ENCODE peak calls at places on chromosomes 1 and 21, in seven cellular contexts. One of them, this sample, is unnamed.

GRCh38 chr1:184028854-184029623 is 8.5 kb downstream of the COLGALT2 start:
- DNase-seq in HFFc6: no peak
- DNase-seq in WTC11: no peak
- DNase-seq in testis: peak
- DNase-seq in adrenal gland: peak
- DNase-seq in bronchial epithelial cell: no peak
- DNase-seq in body of pancreas: peak
- DNase-seq in this sample: peak

GRCh38 chr1:101203812-101204540 is 32.8 kb upstream of the S1PR1 start:
- DNase-seq in HFFc6: peak
- DNase-seq in WTC11: no peak
- DNase-seq in testis: no peak
- DNase-seq in adrenal gland: peak
- DNase-seq in bronchial epithelial cell: peak
- DNase-seq in body of pancreas: no peak
- DNase-seq in this sample: no peak

GRCh38 chr1:86200901-86201300 is 44.3 kb upstream of the COL24A1 start:
- DNase-seq in HFFc6: no peak
- DNase-seq in WTC11: no peak
- DNase-seq in testis: no peak
- DNase-seq in adrenal gland: no peak
- DNase-seq in bronchial epithelial cell: no peak
- DNase-seq in body of pancreas: no peak
- DNase-seq in this sample: no peak

GRCh38 chr1:53599461-53599860 is 139.5 kb downstream of the GLIS1 start:
- DNase-seq in HFFc6: no peak
- DNase-seq in WTC11: no peak
- DNase-seq in testis: no peak
- DNase-seq in adrenal gland: no peak
- DNase-seq in bronchial epithelial cell: no peak
- DNase-seq in body of pancreas: no peak
- DNase-seq in this sample: no peak

GRCh38 chr1:8121261-8122159 is 95.4 kb upstream of the ERRFI1 start:
- DNase-seq in HFFc6: no peak
- DNase-seq in WTC11: no peak
- DNase-seq in testis: peak
- DNase-seq in adrenal gland: peak
- DNase-seq in bronchial epithelial cell: peak
- DNase-seq in body of pancreas: peak
- DNase-seq in this sample: peak

GRCh38 chr1:51070640-51071039 is 31.4 kb upstream of the C1orf185 start:
- DNase-seq in HFFc6: peak
- DNase-seq in WTC11: no peak
- DNase-seq in testis: no peak
- DNase-seq in adrenal gland: no peak
- DNase-seq in bronchial epithelial cell: peak
- DNase-seq in body of pancreas: no peak
- DNase-seq in this sample: no peak

GRCh38 chr21:33236799-33237198 is 7.1 kb downstream of the IFNAR2 start:
- DNase-seq in HFFc6: no peak
- DNase-seq in WTC11: no peak
- DNase-seq in testis: no peak
- DNase-seq in adrenal gland: no peak
- DNase-seq in bronchial epithelial cell: no peak
- DNase-seq in body of pancreas: no peak
- DNase-seq in this sample: no peak

GRCh38 chr1:238953448-238953847 is 432.9 kb upstream of the CHRM3 start:
- DNase-seq in HFFc6: no peak
- DNase-seq in WTC11: no peak
- DNase-seq in testis: no peak
- DNase-seq in adrenal gland: no peak
- DNase-seq in bronchial epithelial cell: no peak
- DNase-seq in body of pancreas: no peak
- DNase-seq in this sample: no peak

GRCh38 chr1:154556422-154556821 is 2.0 kb downstream of the UBE2Q1 start:
- DNase-seq in HFFc6: peak
- DNase-seq in WTC11: peak
- DNase-seq in testis: peak
- DNase-seq in adrenal gland: peak
- DNase-seq in bronchial epithelial cell: no peak
- DNase-seq in body of pancreas: peak
- DNase-seq in this sample: no peak
- TF ChIP-seq CTCF in HFFc6: no peak
- TF ChIP-seq CTCF in WTC11: no peak
- TF ChIP-seq CTCF in testis: no peak
- TF ChIP-seq CTCF in adrenal gland: no peak
- TF ChIP-seq CTCF in bronchial epithelial cell: no peak
- TF ChIP-seq CTCF in body of pancreas: no peak
- TF ChIP-seq CTCF in this sample: no peak

DNA sequence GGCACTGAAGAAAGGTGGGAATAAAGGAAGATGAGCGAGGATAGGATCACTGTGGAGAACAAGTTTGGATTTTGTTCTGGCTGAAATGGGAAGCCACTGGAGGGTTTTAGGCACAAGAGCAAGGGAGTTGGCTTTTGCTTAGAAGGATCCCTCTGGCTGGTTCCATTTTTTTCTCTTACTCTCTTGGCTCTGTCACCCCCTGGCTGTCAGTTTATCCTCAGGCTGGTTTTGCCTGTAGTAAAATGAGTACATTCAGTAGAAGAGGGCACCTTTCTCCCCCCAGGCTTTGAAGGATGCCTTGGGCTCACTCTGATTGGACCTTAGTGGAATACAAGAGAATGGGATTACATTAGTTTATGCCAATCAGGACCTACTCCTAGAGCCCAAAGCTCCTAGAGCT is 17.1 kb downstream of the CACHD1 start:
- DNase-seq in HFFc6: no peak
- DNase-seq in WTC11: no peak
- DNase-seq in testis: no peak
- DNase-seq in adrenal gland: no peak
- DNase-seq in bronchial epithelial cell: no peak
- DNase-seq in body of pancreas: no peak
- DNase-seq in this sample: no peak
- TF ChIP-seq CTCF in HFFc6: peak
- TF ChIP-seq CTCF in WTC11: no peak
- TF ChIP-seq CTCF in testis: no peak
- TF ChIP-seq CTCF in adrenal gland: no peak
- TF ChIP-seq CTCF in bronchial epithelial cell: peak
- TF ChIP-seq CTCF in body of pancreas: no peak
- TF ChIP-seq CTCF in this sample: peak

DNA sequence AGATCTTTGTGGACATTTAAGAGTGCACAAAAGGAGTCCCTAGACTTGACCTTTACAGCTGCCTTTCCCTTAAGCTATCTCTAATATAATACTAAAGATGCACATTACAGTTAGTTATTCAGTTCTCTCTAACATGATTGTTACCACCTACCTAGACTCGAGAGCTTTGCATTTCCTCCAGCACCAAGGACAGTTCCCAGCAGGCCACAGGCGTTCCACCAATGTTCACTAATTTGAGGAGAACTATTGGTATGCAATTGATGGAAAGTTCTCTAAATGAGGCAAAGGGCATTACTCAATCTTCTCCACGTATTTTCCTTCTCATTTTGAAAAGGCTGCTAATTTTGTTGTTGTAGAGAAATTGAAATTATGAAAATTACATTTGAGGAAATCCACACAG is 5.4 kb upstream of the NTNG1 start:
- DNase-seq in HFFc6: peak
- DNase-seq in WTC11: peak
- DNase-seq in testis: peak
- DNase-seq in adrenal gland: no peak
- DNase-seq in bronchial epithelial cell: peak
- DNase-seq in body of pancreas: no peak
- DNase-seq in this sample: peak
- TF ChIP-seq CTCF in HFFc6: no peak
- TF ChIP-seq CTCF in WTC11: no peak
- TF ChIP-seq CTCF in testis: no peak
- TF ChIP-seq CTCF in adrenal gland: no peak
- TF ChIP-seq CTCF in bronchial epithelial cell: no peak
- TF ChIP-seq CTCF in body of pancreas: no peak
- TF ChIP-seq CTCF in this sample: no peak

GRCh38 chr1:207578796-207579435 is 66.0 kb upstream of the CR1L start:
- DNase-seq in HFFc6: no peak
- DNase-seq in WTC11: no peak
- DNase-seq in testis: no peak
- DNase-seq in adrenal gland: no peak
- DNase-seq in bronchial epithelial cell: no peak
- DNase-seq in body of pancreas: no peak
- DNase-seq in this sample: no peak

GRCh38 chr1:207581496-207582168 is 63.3 kb upstream of the CR1L start:
- DNase-seq in HFFc6: no peak
- DNase-seq in WTC11: no peak
- DNase-seq in testis: no peak
- DNase-seq in adrenal gland: no peak
- DNase-seq in bronchial epithelial cell: no peak
- DNase-seq in body of pancreas: no peak
- DNase-seq in this sample: no peak

GRCh38 chr1:207579436-207579799 is 65.5 kb upstream of the CR1L start:
- DNase-seq in HFFc6: peak
- DNase-seq in WTC11: peak
- DNase-seq in testis: peak
- DNase-seq in adrenal gland: peak
- DNase-seq in bronchial epithelial cell: peak
- DNase-seq in body of pancreas: peak
- DNase-seq in this sample: peak
- TF ChIP-seq CTCF in HFFc6: peak
- TF ChIP-seq CTCF in WTC11: peak
- TF ChIP-seq CTCF in testis: peak
- TF ChIP-seq CTCF in adrenal gland: peak
- TF ChIP-seq CTCF in bronchial epithelial cell: peak
- TF ChIP-seq CTCF in body of pancreas: peak
- TF ChIP-seq CTCF in this sample: peak

GRCh38 chr1:190478193-190479007 is 736 bp upstream of the BRINP3 start:
- DNase-seq in HFFc6: no peak
- DNase-seq in WTC11: peak
- DNase-seq in testis: peak
- DNase-seq in adrenal gland: no peak
- DNase-seq in bronchial epithelial cell: peak
- DNase-seq in body of pancreas: no peak
- DNase-seq in this sample: peak
- TF ChIP-seq CTCF in HFFc6: no peak
- TF ChIP-seq CTCF in WTC11: no peak
- TF ChIP-seq CTCF in testis: no peak
- TF ChIP-seq CTCF in adrenal gland: no peak
- TF ChIP-seq CTCF in bronchial epithelial cell: no peak
- TF ChIP-seq CTCF in body of pancreas: no peak
- TF ChIP-seq CTCF in this sample: no peak

This sample was measured in Calu3.